ENCODE peak calls at places on chromosomes 16 and 17, in nine cellular contexts. T, L, W, J, G, X, Y, C and Q are unnamed samples.

GRCh38 chr17:63406689-63407330 is 39.3 kb downstream of the CYB561 start:
- DNase-seq in J (peak), G (peak), X (peak), W (peak), T (peak), L (peak), Y (peak), C (peak), Q (peak)

GRCh38 chr16:89422527-89422904 is 67.8 kb downstream of the ANKRD11 start:
- DNase-seq in W (no peak), L (peak), X (no peak), C (no peak), G (no peak), J (peak), Y (no peak), T (no peak), Q (no peak)

GRCh38 chr17:44097110-44097810 is 26.2 kb downstream of the HDAC5 start:
- DNase-seq in C (no peak), W (no peak), Y (no peak), X (no peak), J (no peak), G (no peak), L (no peak), T (no peak), Q (no peak)

GRCh38 chr16:11542069-11542775 is 44.5 kb downstream of the LITAF start:
- DNase-seq in X (no peak), G (no peak), T (no peak), Y (no peak), L (no peak), J (no peak), C (no peak), W (no peak), Q (no peak)

GRCh38 chr17:77891602-77892001 is 66.9 kb upstream of the TNRC6C start:
- DNase-seq in C (no peak), L (no peak), W (no peak), J (no peak), T (no peak), X (no peak), Y (no peak), G (no peak), Q (no peak)

GRCh38 chr17:75031972-75032895 is 14.5 kb downstream of the ATP5PD start:
- DNase-seq in Y (peak), L (peak), X (peak), G (no peak), W (peak), T (peak), J (no peak), C (peak), Q (peak)

GRCh38 chr17:77374170-77374936 is 233.6 kb downstream of the SEC14L1 start:
- DNase-seq in X (peak), C (peak), L (peak), J (no peak), T (peak), G (peak), Y (peak), W (no peak), Q (peak)

GRCh38 chr16:78504391-78504945 is 405.0 kb downstream of the WWOX start:
- DNase-seq in J (no peak), W (no peak), X (no peak), L (no peak), T (no peak), G (no peak), C (no peak), Y (no peak), Q (no peak)

GRCh38 chr16:11401161-11402050 is 56.1 kb downstream of the RMI2 start:
- DNase-seq in Y (no peak), X (no peak), J (no peak), L (no peak), W (no peak), C (no peak), G (no peak), T (no peak), Q (peak)

GRCh38 chr17:60641126-60641525 is 36.5 kb upstream of the BCAS3 start:
- DNase-seq in G (no peak), X (no peak), T (no peak), Y (no peak), L (no peak), J (no peak), C (no peak), W (no peak), Q (no peak)

GRCh38 chr16:85479972-85480726 is 133.0 kb upstream of the GSE1 start:
- DNase-seq in L (no peak), W (no peak), J (no peak), T (peak), C (no peak), Y (peak), G (no peak), X (no peak), Q (no peak)

GRCh38 chr16:5791011-5791410 is 693.4 kb upstream of the EEF2KMT start:
- DNase-seq in X (no peak), J (no peak), T (no peak), L (no peak), C (no peak), G (no peak), Y (no peak), W (no peak), Q (no peak)

GRCh38 chr16:55775857-55776256 is 57.0 kb downstream of the CES1 start:
- DNase-seq in Y (no peak), L (no peak), C (no peak), W (no peak), J (no peak), T (no peak), G (no peak), X (no peak), Q (no peak)

GRCh38 chr17:50765454-50766221 is 1.7 kb downstream of the ANKRD40CL start:
- DNase-seq in T (no peak), J (peak), Y (no peak), C (no peak), G (no peak), L (no peak), W (no peak), X (no peak), Q (no peak)